ENCODE peak calls at places on chromosome 3, in seven cellular contexts. One of them, this sample, is unnamed.

GRCh38 chr3:12193485-12194165 is 34.9 kb upstream of the TIMP4 start:
- DNase-seq in GM04503: peak; percentile 91
- DNase-seq in psoas muscle: no peak
- DNase-seq in effector memory CD8-positive, alpha-beta T cell: no peak
- DNase-seq in ascending aorta: peak; percentile 66
- DNase-seq in right atrium auricular region: peak; percentile 77
- DNase-seq in HTR-8/SVneo: peak; percentile 81
- DNase-seq in this sample: peak; percentile 95

GRCh38 chr3:172562881-172563835 is 39.9 kb upstream of the TNFSF10 start:
- DNase-seq in GM04503: peak; percentile 81
- DNase-seq in psoas muscle: no peak
- DNase-seq in effector memory CD8-positive, alpha-beta T cell: no peak
- DNase-seq in ascending aorta: no peak
- DNase-seq in right atrium auricular region: no peak
- DNase-seq in HTR-8/SVneo: peak; percentile 37
- DNase-seq in this sample: peak; percentile 91

GRCh38 chr3:113339616-113340244 is 101.6 kb downstream of the CFAP44 start:
- DNase-seq in GM04503: no peak
- DNase-seq in psoas muscle: no peak
- DNase-seq in effector memory CD8-positive, alpha-beta T cell: no peak
- DNase-seq in ascending aorta: no peak
- DNase-seq in right atrium auricular region: no peak
- DNase-seq in HTR-8/SVneo: no peak
- DNase-seq in this sample: no peak

GRCh38 chr3:153232737-153233330 is 70.8 kb downstream of the RAP2B start:
- DNase-seq in GM04503: peak; percentile 76
- DNase-seq in psoas muscle: no peak
- DNase-seq in effector memory CD8-positive, alpha-beta T cell: no peak
- DNase-seq in ascending aorta: no peak
- DNase-seq in right atrium auricular region: no peak
- DNase-seq in HTR-8/SVneo: peak; percentile 28
- DNase-seq in this sample: peak; percentile 79

GRCh38 chr3:132273043-132273442 is 44.2 kb upstream of the ACP3 start:
- DNase-seq in GM04503: no peak
- DNase-seq in psoas muscle: no peak
- DNase-seq in effector memory CD8-positive, alpha-beta T cell: no peak
- DNase-seq in ascending aorta: no peak
- DNase-seq in right atrium auricular region: no peak
- DNase-seq in HTR-8/SVneo: no peak
- DNase-seq in this sample: no peak

GRCh38 chr3:154244644-154245043 is 79.6 kb downstream of the DHX36 start:
- DNase-seq in GM04503: no peak
- DNase-seq in psoas muscle: no peak
- DNase-seq in effector memory CD8-positive, alpha-beta T cell: no peak
- DNase-seq in ascending aorta: no peak
- DNase-seq in right atrium auricular region: no peak
- DNase-seq in HTR-8/SVneo: no peak
- DNase-seq in this sample: peak; percentile 53

GRCh38 chr3:73236867-73237266 is 175.4 kb downstream of the EBLN2 start:
- DNase-seq in GM04503: no peak
- DNase-seq in psoas muscle: no peak
- DNase-seq in effector memory CD8-positive, alpha-beta T cell: no peak
- DNase-seq in ascending aorta: no peak
- DNase-seq in right atrium auricular region: no peak
- DNase-seq in HTR-8/SVneo: no peak
- DNase-seq in this sample: no peak

GRCh38 chr3:107523361-107524213 is 825 bp downstream of the BBX start:
- DNase-seq in GM04503: no peak
- DNase-seq in psoas muscle: peak; percentile 64
- DNase-seq in effector memory CD8-positive, alpha-beta T cell: peak; percentile 49
- DNase-seq in ascending aorta: no peak
- DNase-seq in right atrium auricular region: peak; percentile 59
- DNase-seq in HTR-8/SVneo: peak; percentile 15
- DNase-seq in this sample: peak; percentile 72

GRCh38 chr3:55583475-55583874 is 96.4 kb upstream of the WNT5A start:
- DNase-seq in GM04503: no peak
- DNase-seq in psoas muscle: no peak
- DNase-seq in effector memory CD8-positive, alpha-beta T cell: no peak
- DNase-seq in ascending aorta: no peak
- DNase-seq in right atrium auricular region: no peak
- DNase-seq in HTR-8/SVneo: no peak
- DNase-seq in this sample: no peak

GRCh38 chr3:49813497-49814174 is at the start of gene UBA7:
- DNase-seq in GM04503: no peak
- DNase-seq in psoas muscle: peak; percentile 43
- DNase-seq in effector memory CD8-positive, alpha-beta T cell: peak; percentile 32
- DNase-seq in ascending aorta: no peak
- DNase-seq in right atrium auricular region: peak; percentile 65
- DNase-seq in HTR-8/SVneo: peak; percentile 70
- DNase-seq in this sample: peak; percentile 86

GRCh38 chr3:195260286-195260905 is 10.6 kb downstream of the XXYLT1 start:
- DNase-seq in GM04503: no peak
- DNase-seq in psoas muscle: no peak
- DNase-seq in effector memory CD8-positive, alpha-beta T cell: no peak
- DNase-seq in ascending aorta: no peak
- DNase-seq in right atrium auricular region: peak; percentile 68
- DNase-seq in HTR-8/SVneo: peak; percentile 57
- DNase-seq in this sample: peak; percentile 34

GRCh38 chr3:168417016-168417415 is 321.3 kb upstream of the GOLIM4 start:
- DNase-seq in GM04503: no peak
- DNase-seq in psoas muscle: no peak
- DNase-seq in effector memory CD8-positive, alpha-beta T cell: no peak
- DNase-seq in ascending aorta: no peak
- DNase-seq in right atrium auricular region: no peak
- DNase-seq in HTR-8/SVneo: no peak
- DNase-seq in this sample: no peak

GRCh38 chr3:148727242-148727641 is 29.5 kb downstream of the AGTR1 start:
- DNase-seq in GM04503: no peak
- DNase-seq in psoas muscle: no peak
- DNase-seq in effector memory CD8-positive, alpha-beta T cell: no peak
- DNase-seq in ascending aorta: no peak
- DNase-seq in right atrium auricular region: no peak
- DNase-seq in HTR-8/SVneo: peak; percentile 63
- DNase-seq in this sample: peak; percentile 49